ENCODE peak calls at places on chromosome 7, in four cellular contexts. P is frontal cortex; D is stimulated activated CD4-positive, alpha-beta T cell treated with anti-CD3 and anti-CD28 coated beads, TNF-alpha, amount 100 ng/mL, for 48 hours; Y is PC-9. J is an unnamed sample.

GRCh38 chr7:107150375-107151073 is 18.3 kb upstream of the HBP1 start:
- DNase-seq in P (no peak), D (peak; percentile 63), Y (peak; percentile 45), J (no peak)

GRCh38 chr7:121515651-121516401 is 119.7 kb upstream of the FAM3C start:
- DNase-seq in P (no peak), D (no peak), Y (no peak), J (peak; percentile 57)

GRCh38 chr7:116569737-116570136 is 44.9 kb downstream of the CAV1 start:
- DNase-seq in P (no peak), D (no peak), Y (no peak), J (peak; percentile 63)

GRCh38 chr7:102985176-102985783 is 72.5 kb downstream of the LRRC17 start:
- DNase-seq in P (no peak), D (no peak), Y (peak; percentile 26), J (no peak)

GRCh38 chr7:137850586-137850985 is 3.8 kb upstream of the DGKI start:
- DNase-seq in P (no peak), D (no peak), Y (no peak), J (no peak)

GRCh38 chr7:96311967-96312366 is 9.9 kb downstream of the SLC25A13 start:
- DNase-seq in P (no peak), D (no peak), Y (no peak), J (no peak)

GRCh38 chr7:136870799-136871487 is 2.5 kb downstream of the CHRM2 start:
- DNase-seq in P (no peak), D (no peak), Y (no peak), J (no peak)

GRCh38 chr7:107934991-107935770 is 44.2 kb downstream of the DLD start:
- DNase-seq in P (no peak), D (no peak), Y (no peak), J (no peak)

GRCh38 chr7:89966100-89966499 is 188.2 kb upstream of the STEAP1 start:
- DNase-seq in P (no peak), D (no peak), Y (no peak), J (no peak)

J was measured in epithelial cell of prostate.